ENCODE peak calls at places on chromosomes 2 and 18, in seven cellular contexts. U is lower lobe of right lung, D is prostate gland, O is sigmoid colon, K is transverse colon, N is A549, V is mammary epithelial cell. J is an unnamed sample.

GRCh38 chr18:79926715-79927596 is 24.5 kb downstream of the SLC66A2 start:
- DNase-seq in U (peak), D (no peak), O (peak), K (peak), N (no peak), V (no peak), J (peak)

GRCh38 chr18:25229080-25229479 is 122.9 kb downstream of the ZNF521 start:
- DNase-seq in U (no peak), D (peak), O (no peak), K (no peak), N (no peak), V (no peak), J (peak)

GRCh38 chr2:162261032-162261945 is 18.0 kb upstream of the FAP start:
- DNase-seq in U (peak), D (no peak), O (peak), K (peak), N (no peak), V (peak), J (peak)

GRCh38 chr2:191180712-191181111 is 29.9 kb upstream of the STAT4 start:
- DNase-seq in U (no peak), D (no peak), O (no peak), K (no peak), N (no peak), V (peak), J (no peak)

GRCh38 chr18:79916546-79917350 is 34.7 kb downstream of the SLC66A2 start:
- DNase-seq in U (peak), D (peak), O (peak), K (peak), N (no peak), V (no peak), J (no peak)

GRCh38 chr2:40859617-40860016 is 407.7 kb upstream of the SLC8A1 start:
- DNase-seq in U (no peak), D (no peak), O (no peak), K (no peak), N (no peak), V (peak), J (no peak)

GRCh38 chr2:231670892-231671616 is 37.3 kb upstream of the PTMA start:
- DNase-seq in U (no peak), D (no peak), O (peak), K (peak), N (peak), V (no peak), J (no peak)

GRCh38 chr18:46859855-46860254 is 57.5 kb downstream of the PIAS2 start:
- DNase-seq in U (no peak), D (no peak), O (no peak), K (no peak), N (no peak), V (no peak), J (no peak)

GRCh38 chr2:4992226-4992625 is 700.0 kb upstream of the SOX11 start:
- DNase-seq in U (no peak), D (no peak), O (no peak), K (no peak), N (no peak), V (no peak), J (no peak)

GRCh38 chr2:113291191-113291590 is 12.5 kb upstream of the PAX8 start:
- DNase-seq in U (no peak), D (no peak), O (no peak), K (no peak), N (no peak), V (no peak), J (peak)

GRCh38 chr18:39173022-39173421 is 1607.4 kb upstream of the CELF4 start:
- DNase-seq in U (no peak), D (no peak), O (no peak), K (no peak), N (no peak), V (peak), J (no peak)

GRCh38 chr2:134320930-134321329 is 67.1 kb downstream of the MGAT5 start:
- DNase-seq in U (no peak), D (no peak), O (no peak), K (peak), N (no peak), V (no peak), J (peak)

GRCh38 chr2:133568172-133568571 is at the start of gene NCKAP5:
- DNase-seq in U (no peak), D (peak), O (no peak), K (peak), N (peak), V (peak), J (peak)

GRCh38 chr18:35005963-35006577 is 35.1 kb upstream of the MAPRE2 start:
- DNase-seq in U (no peak), D (peak), O (no peak), K (no peak), N (peak), V (peak), J (no peak)

GRCh38 chr2:220276736-220277444 is 649.5 kb downstream of the SLC4A3 start:
- DNase-seq in U (no peak), D (no peak), O (no peak), K (no peak), N (no peak), V (no peak), J (no peak)

GRCh38 chr2:158724803-158725271 is 70.3 kb upstream of the DAPL1 start:
- DNase-seq in U (no peak), D (peak), O (no peak), K (no peak), N (peak), V (peak), J (no peak)

GRCh38 chr2:100786297-100786658 is 33.7 kb upstream of the NPAS2 start:
- DNase-seq in U (peak), D (peak), O (no peak), K (peak), N (peak), V (peak), J (peak)

GRCh38 chr2:150169230-150169629 is 318.2 kb downstream of the RND3 start:
- DNase-seq in U (no peak), D (no peak), O (peak), K (no peak), N (peak), V (no peak), J (peak)

GRCh38 chr2:120702061-120702460 is 33.6 kb upstream of the GLI2 start:
- DNase-seq in U (no peak), D (no peak), O (peak), K (no peak), N (no peak), V (no peak), J (no peak)

GRCh38 chr18:3982541-3982940 is 472.6 kb downstream of the DLGAP1 start:
- DNase-seq in U (no peak), D (no peak), O (no peak), K (no peak), N (no peak), V (peak), J (no peak)

GRCh38 chr2:59826177-59826576 is 727.3 kb downstream of the BCL11A start:
- DNase-seq in U (no peak), D (no peak), O (no peak), K (no peak), N (no peak), V (no peak), J (no peak)

GRCh38 chr2:105396254-105397024 is 2.4 kb downstream of the FHL2 start:
- DNase-seq in U (no peak), D (no peak), O (peak), K (peak), N (peak), V (peak), J (no peak)

GRCh38 chr2:33435518-33435917 is 40.9 kb upstream of the RASGRP3 start:
- DNase-seq in U (no peak), D (no peak), O (no peak), K (no peak), N (no peak), V (no peak), J (no peak)

GRCh38 chr18:3538456-3538855 is 88.5 kb downstream of the TGIF1 start:
- DNase-seq in U (no peak), D (peak), O (no peak), K (no peak), N (no peak), V (no peak), J (no peak)

GRCh38 chr2:105081006-105081701 is 43.3 kb downstream of the MRPS9 start:
- DNase-seq in U (no peak), D (no peak), O (no peak), K (no peak), N (no peak), V (no peak), J (no peak)

GRCh38 chr2:10977003-10977402 is 65.3 kb downstream of the KCNF1 start:
- DNase-seq in U (no peak), D (no peak), O (no peak), K (no peak), N (no peak), V (no peak), J (no peak)

GRCh38 chr2:69955029-69955428 is 6.4 kb downstream of the ASPRV1 start:
- DNase-seq in U (no peak), D (no peak), O (no peak), K (no peak), N (no peak), V (peak), J (no peak)

GRCh38 chr2:47072018-47072691 is 83.0 kb downstream of the STPG4 start:
- DNase-seq in U (peak), D (no peak), O (peak), K (peak), N (peak), V (no peak), J (peak)

GRCh38 chr2:9594361-9595063 is 36.3 kb downstream of the YWHAQ start:
- DNase-seq in U (no peak), D (no peak), O (peak), K (no peak), N (peak), V (peak), J (no peak)

GRCh38 chr2:223760838-223761502 is 76.4 kb downstream of the AP1S3 start:
- DNase-seq in U (no peak), D (no peak), O (no peak), K (peak), N (peak), V (peak), J (peak)

GRCh38 chr2:195820373-195820772 is 163.3 kb downstream of the SLC39A10 start:
- DNase-seq in U (no peak), D (no peak), O (no peak), K (no peak), N (no peak), V (peak), J (no peak)

GRCh38 chr2:227717687-227718567 is at the start of gene SLC19A3:
- DNase-seq in U (peak), D (peak), O (peak), K (peak), N (peak), V (peak), J (peak)

GRCh38 chr2:69436594-69436936 is 670 bp downstream of the NFU1 start:
- DNase-seq in U (no peak), D (peak), O (no peak), K (no peak), N (no peak), V (peak), J (no peak)

GRCh38 chr2:215799194-215799593 is 214.2 kb downstream of the MREG start:
- DNase-seq in U (no peak), D (no peak), O (no peak), K (no peak), N (no peak), V (peak), J (no peak)

DNA sequence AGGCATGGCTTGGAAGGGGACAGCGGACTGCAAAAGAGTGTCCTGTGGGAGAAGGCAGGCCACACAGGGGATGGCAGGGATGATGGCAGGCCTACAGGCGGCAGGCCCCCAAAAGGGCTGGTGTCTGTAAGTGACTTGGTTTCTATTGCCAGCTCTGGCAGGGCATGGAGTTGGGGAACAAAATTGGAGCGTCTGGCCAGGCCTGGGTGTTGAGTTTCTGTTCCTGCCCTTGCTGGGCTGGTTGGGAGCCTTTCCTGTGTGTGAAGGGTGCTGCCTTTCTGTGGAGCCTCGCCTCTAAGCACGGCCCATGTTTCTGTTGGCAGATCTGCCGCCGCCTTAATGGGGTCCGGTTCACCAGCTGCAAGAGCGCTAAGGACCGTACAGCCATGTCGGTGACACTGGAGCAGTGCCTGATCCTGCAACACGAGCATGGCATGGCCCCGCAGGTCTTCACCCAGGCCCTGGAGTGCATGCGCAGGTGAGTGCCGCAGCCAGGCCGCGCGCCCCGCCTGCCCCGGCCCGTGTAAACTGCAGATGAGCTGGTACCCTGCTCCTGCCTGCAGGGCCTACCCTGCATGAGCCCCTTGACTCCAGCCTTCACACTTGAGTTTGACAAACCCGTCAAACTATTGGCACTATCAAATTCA is 31.5 kb downstream of the COA5 start:
- DNase-seq in U (no peak), D (no peak), O (no peak), K (no peak), N (no peak), V (no peak), J (no peak)
- H3K4me3 ChIP-seq in U (no peak), D (no peak), O (no peak), K (no peak), N (no peak), V (no peak), J (no peak)

DNA sequence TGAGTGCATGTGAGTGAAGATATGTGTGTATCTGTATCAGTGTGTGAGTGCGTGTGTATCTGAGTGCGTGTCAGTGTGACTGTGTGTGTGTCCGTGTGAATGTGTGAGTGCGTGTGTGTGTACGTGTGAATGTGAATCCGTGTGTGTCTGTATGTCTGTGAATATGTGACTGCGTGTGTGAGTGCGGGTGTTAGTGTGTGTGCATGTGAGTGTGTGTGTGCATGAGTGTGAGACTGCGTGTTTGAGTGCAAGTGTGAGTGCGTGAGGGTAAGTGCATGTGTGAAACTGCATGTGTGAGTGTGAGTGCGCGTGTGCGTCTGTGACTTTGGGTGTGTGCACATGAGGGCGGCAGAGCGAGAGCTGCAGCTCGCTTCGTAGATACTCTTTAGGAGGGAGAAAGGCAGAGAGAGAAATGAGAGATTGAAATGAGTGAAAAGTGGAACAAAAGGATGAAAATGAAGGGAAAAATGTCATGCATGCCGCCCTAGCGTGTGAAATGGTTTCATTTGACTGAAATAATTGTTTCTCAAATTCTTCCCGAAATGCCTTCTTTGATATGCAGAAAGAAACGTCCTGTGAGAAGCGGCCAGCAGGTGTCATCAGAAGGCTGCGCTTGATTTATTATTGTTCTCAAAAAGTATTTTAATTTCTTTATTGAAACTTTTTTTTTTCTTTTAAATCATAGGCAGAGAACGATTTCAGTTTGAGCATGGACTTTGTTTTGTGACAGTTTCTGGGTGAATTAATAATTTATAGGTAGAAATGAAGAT is 25.6 kb downstream of the ZNF407 start:
- DNase-seq in U (no peak), D (no peak), O (no peak), K (no peak), N (no peak), V (no peak), J (no peak)
- H3K4me3 ChIP-seq in U (no peak), D (no peak), O (no peak), K (no peak), N (no peak), V (no peak), J (no peak)

GRCh38 chr2:7324706-7325105 is 407.5 kb downstream of the RNF144A start:
- DNase-seq in U (no peak), D (no peak), O (no peak), K (no peak), N (no peak), V (no peak), J (peak)
- H3K4me3 ChIP-seq in U (no peak), D (no peak), O (no peak), K (no peak), N (no peak), V (no peak), J (no peak)

DNA sequence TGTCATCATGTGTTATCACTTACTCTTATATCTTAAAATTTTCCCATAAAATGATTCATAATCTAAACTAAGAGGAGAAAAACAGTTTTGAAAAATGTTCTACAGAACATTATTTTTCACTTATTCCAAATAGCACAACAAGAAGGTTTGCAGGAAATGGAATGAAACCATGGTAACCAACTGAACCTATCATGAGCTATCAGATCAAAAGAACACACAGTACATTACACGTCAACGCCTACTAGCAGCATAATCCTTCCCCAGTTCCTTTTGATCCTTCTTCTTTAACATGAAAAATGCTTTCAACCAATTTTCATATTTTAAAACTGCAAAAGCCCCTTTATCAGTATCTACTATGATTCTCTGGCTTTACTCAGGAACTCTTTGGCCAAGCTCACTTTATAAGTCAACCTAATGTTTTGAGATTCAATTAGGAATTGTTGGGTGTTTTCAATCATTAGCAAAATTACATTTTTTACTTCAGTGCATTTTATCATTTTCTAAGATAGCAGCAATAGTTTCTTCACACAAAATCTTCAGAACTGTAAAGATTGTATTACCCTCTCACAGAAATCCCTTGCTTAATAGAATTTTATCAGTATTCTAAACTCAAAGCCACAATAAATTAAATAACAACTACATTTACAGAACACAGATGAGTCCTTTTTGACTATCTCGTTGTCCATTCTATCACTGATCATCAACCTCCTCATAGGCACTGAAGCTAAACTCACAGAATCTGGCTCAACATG is 102.5 kb downstream of the CHN1 start:
- DNase-seq in U (no peak), D (no peak), O (no peak), K (no peak), N (no peak), V (no peak), J (no peak)
- H3K4me3 ChIP-seq in U (no peak), D (no peak), O (no peak), K (no peak), N (no peak), V (no peak), J (no peak)

GRCh38 chr2:54573532-54573915 is 117.4 kb downstream of the SPTBN1 start:
- DNase-seq in U (no peak), D (no peak), O (no peak), K (no peak), N (no peak), V (no peak), J (no peak)
- H3K4me3 ChIP-seq in U (no peak), D (no peak), O (no peak), K (no peak), N (peak), V (no peak), J (no peak)

J was measured in right cardiac atrium.